ENCODE peak calls at places on chromosomes 11 and 22, in seven cellular contexts. J is right lobe of liver; C is lower lobe of right lung; A is right atrium auricular region; Z is prostate gland; Q is effector memory CD4-positive, alpha-beta T cell; U is stomach. N is an unnamed sample.

GRCh38 chr22:49760280-49760629 is 67.4 kb downstream of the BRD1 start:
- DNase-seq in J (no peak), C (no peak), A (no peak), Z (no peak), Q (no peak), U (no peak), N (no peak)

GRCh38 chr11:64340671-64341335 is 799 bp downstream of the CCDC88B start:
- DNase-seq in J (peak; percentile 70), C (peak; percentile 83), A (no peak), Z (no peak), Q (peak; percentile 66), U (peak; percentile 61), N (peak; percentile 72)

GRCh38 chr11:117614695-117615094 is 182.3 kb downstream of the DSCAML1 start:
- DNase-seq in J (no peak), C (no peak), A (no peak), Z (no peak), Q (no peak), U (no peak), N (no peak)

GRCh38 chr11:75782540-75783263 is 14.1 kb downstream of the DGAT2 start:
- DNase-seq in J (peak; percentile 45), C (no peak), A (no peak), Z (no peak), Q (no peak), U (no peak), N (no peak)

GRCh38 chr11:93051181-93051580 is 81.7 kb downstream of the MTNR1B start:
- DNase-seq in J (no peak), C (no peak), A (no peak), Z (no peak), Q (no peak), U (no peak), N (no peak)

GRCh38 chr11:94305146-94305545 is 766 bp downstream of the IZUMO1R start:
- DNase-seq in J (no peak), C (no peak), A (no peak), Z (no peak), Q (no peak), U (no peak), N (no peak)

GRCh38 chr11:57567210-57567511 is 311 bp downstream of the UBE2L6 start:
- DNase-seq in J (no peak), C (no peak), A (no peak), Z (no peak), Q (peak; percentile 15), U (no peak), N (no peak)

GRCh38 chr22:30310881-30311771 is 15.6 kb downstream of the TBC1D10A start:
- DNase-seq in J (peak; percentile 81), C (peak; percentile 77), A (peak; percentile 84), Z (peak; percentile 70), Q (no peak), U (peak; percentile 92), N (peak; percentile 79)

GRCh38 chr22:45083659-45084305 is 74.0 kb upstream of the PHF21B start:
- DNase-seq in J (no peak), C (no peak), A (no peak), Z (no peak), Q (no peak), U (no peak), N (no peak)

GRCh38 chr22:44304354-44304753 is 8.4 kb downstream of the SHISAL1 start:
- DNase-seq in J (no peak), C (no peak), A (no peak), Z (no peak), Q (no peak), U (no peak), N (no peak)

GRCh38 chr11:8019671-8020597 is 32.8 kb downstream of the EIF3F start:
- DNase-seq in J (peak; percentile 42), C (no peak), A (no peak), Z (no peak), Q (peak; percentile 14), U (no peak), N (no peak)

GRCh38 chr11:75031771-75032549 is 43.2 kb downstream of the NEU3 start:
- DNase-seq in J (peak; percentile 83), C (peak; percentile 77), A (peak; percentile 73), Z (peak; percentile 55), Q (peak; percentile 33), U (peak; percentile 83), N (peak; percentile 84)

GRCh38 chr22:45671783-45672563 is at the start of gene ATXN10:
- DNase-seq in J (peak; percentile 69), C (peak; percentile 71), A (no peak), Z (peak; percentile 51), Q (peak; percentile 55), U (peak; percentile 48), N (peak; percentile 72)

DNA sequence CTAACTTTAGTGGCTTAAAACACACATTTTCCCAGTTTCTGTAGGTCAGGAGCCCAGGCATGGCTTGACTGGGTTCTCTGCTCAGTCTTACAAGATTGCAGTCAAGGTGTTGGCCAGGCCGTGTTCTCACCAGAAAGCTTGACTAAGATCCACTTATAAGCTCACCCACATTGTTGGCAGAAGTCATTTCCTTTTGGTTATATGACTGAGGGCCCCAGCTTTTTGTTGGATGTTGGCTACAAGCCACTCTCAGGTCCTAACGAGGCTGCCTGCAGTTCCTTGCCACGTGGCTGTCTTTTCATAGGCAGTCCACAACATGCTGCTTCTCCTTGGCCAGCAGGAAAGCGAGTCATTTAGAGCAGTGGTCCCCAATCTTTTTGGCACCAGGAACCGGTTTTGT is 79.3 kb upstream of the CRTAM start:
- DNase-seq in J (no peak), C (no peak), A (no peak), Z (no peak), Q (no peak), U (no peak), N (no peak)
- H3K4me1 ChIP-seq in J (no peaks in the 10 kb centered on the region), C (peaks cover 45% of the 10 kb centered on the region), A (no peaks in the 10 kb centered on the region), Z (no peaks in the 10 kb centered on the region), Q (peaks cover 5% of the 10 kb centered on the region), U (peaks cover 4% of the 10 kb centered on the region), N (no peaks in the 10 kb centered on the region)

DNA sequence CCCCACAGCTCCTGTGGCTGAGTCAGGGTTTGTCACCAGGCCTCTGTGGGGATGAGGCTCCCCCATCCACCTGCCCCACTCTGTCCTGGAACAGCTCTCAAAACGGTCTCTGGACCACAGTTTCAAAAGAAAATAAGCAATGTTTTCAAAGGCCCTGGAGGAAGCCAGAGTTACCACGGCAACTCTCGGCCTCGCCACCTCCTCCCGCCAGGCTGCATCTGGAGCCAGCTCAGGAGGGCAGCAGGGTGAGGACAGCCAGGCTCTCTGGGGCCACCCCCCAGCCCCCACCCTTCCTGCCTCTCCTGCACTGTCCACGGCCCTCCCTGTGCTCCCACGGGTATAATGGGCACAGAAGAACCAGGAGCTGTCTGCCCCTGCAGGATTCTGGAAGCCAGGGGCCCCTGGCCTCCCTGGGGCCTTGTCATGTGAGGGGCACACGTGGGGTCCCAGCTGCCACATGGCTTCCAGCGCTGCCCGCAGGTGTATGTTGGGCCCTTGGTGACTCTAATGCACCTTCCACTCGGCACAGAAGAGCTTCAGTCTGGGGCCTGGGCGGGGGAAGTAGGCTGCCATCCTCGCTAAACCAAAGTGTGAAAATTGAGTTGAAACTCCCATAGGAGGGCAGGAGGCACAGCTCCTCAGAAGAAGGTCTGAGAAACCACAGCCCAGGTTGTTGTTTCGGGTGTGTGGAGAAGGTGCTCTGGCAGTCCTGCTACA is 10.3 kb downstream of the CD81 start:
- DNase-seq in J (no peak), C (no peak), A (no peak), Z (no peak), Q (no peak), U (no peak), N (no peak)
- H3K4me1 ChIP-seq in J (peaks cover 72% of the 10 kb centered on the region), C (peaks cover 86% of the 10 kb centered on the region), A (no peaks in the 10 kb centered on the region), Z (peaks cover 55% of the 10 kb centered on the region), Q (peaks cover 44% of the 10 kb centered on the region), U (peaks cover 86% of the 10 kb centered on the region), N (peaks cover 47% of the 10 kb centered on the region)

GRCh38 chr11:61883327-61883726 is 8.0 kb downstream of the FADS3 start:
- DNase-seq in J (no peak), C (no peak), A (no peak), Z (no peak), Q (no peak), U (no peak), N (no peak)
- H3K4me1 ChIP-seq in J (no peaks in the 10 kb centered on the region), C (peaks cover 5% of the 10 kb centered on the region), A (no peaks in the 10 kb centered on the region), Z (no peaks in the 10 kb centered on the region), Q (no peaks in the 10 kb centered on the region), U (peaks cover 12% of the 10 kb centered on the region), N (no peaks in the 10 kb centered on the region)

DNA sequence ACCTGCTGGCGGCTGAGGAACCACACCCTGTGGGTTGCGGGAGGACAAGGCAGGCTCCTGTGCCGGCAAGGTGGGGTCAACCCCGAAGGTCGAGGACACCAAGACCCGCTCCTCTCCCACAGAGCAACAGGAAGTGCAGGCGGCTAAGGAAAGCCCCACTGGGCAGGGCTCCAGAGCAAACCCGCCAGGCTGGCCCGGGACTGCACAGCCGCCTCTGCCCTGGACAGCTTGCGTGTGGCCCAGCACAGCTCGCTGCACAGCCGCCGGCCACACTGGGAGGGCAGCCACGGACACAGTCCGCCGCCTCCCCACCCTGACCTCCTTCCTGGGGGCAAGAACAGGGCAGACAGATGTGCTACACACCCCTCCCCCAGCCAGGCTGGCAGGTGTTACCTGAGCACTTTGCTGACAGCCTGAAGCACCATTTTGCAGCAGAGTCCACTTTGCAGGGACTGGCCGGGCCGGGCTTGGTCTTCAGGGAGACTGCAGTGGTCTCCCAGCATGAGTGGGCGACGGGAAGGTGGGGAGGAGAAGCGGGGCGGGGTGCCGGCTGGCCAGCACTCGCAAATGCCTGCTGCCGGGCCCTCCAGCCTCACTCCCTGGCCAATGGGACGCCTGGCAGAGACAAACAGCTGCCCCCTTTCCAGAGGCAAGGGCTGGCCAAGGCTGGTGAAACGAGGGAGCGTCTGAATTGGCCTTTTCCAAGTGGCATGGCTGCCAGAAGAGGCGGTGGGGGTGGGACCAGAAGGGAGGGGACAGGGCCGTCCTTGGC is at the start of gene MOB2:
- DNase-seq in J (peak; percentile 42), C (peak; percentile 63), A (no peak), Z (no peak), Q (no peak), U (peak; percentile 83), N (peak; percentile 82)
- H3K4me1 ChIP-seq in J (no peaks in the 10 kb centered on the region), C (peaks cover 80% of the 10 kb centered on the region), A (no peaks in the 10 kb centered on the region), Z (peaks cover 10% of the 10 kb centered on the region), Q (peaks cover 17% of the 10 kb centered on the region), U (peaks cover 69% of the 10 kb centered on the region), N (peaks cover 29% of the 10 kb centered on the region)

GRCh38 chr22:27866136-27867091 is 52.6 kb downstream of the PITPNB start:
- DNase-seq in J (peak; percentile 41), C (no peak), A (peak; percentile 75), Z (peak; percentile 23), Q (no peak), U (peak; percentile 33), N (no peak)
- H3K4me1 ChIP-seq in J (peaks cover 67% of the 10 kb centered on the region), C (peaks cover 50% of the 10 kb centered on the region), A (no peaks in the 10 kb centered on the region), Z (no peaks in the 10 kb centered on the region), Q (no peaks in the 10 kb centered on the region), U (peaks cover 64% of the 10 kb centered on the region), N (peaks cover 27% of the 10 kb centered on the region)

N was measured in mucosa of descending colon.